ENCODE peak calls at places on chromosomes 16 and 17, in four cellular contexts. E is fibroblast of lung, S is A549, M is H9. G is an unnamed sample.

GRCh38 chr16:31179747-31180458 is at the start of gene FUS:
- DNase-seq in E (peak), M (peak), S (peak), G (peak)

GRCh38 chr17:61716225-61716829 is 125.3 kb upstream of the NACA2 start:
- DNase-seq in S (no peak), M (no peak), E (no peak), G (no peak)

GRCh38 chr16:25051446-25052160 is 36.4 kb upstream of the ARHGAP17 start:
- DNase-seq in E (peak), M (no peak), S (no peak), G (peak)

GRCh38 chr17:69339937-69340336 is 13.0 kb upstream of the ABCA5 start:
- DNase-seq in S (no peak), E (peak), M (no peak), G (no peak)

GRCh38 chr16:84953051-84953746 is 58.1 kb downstream of the ZDHHC7 start:
- DNase-seq in M (no peak), E (no peak), S (no peak), G (peak)

GRCh38 chr16:30963925-30964511 is 6.5 kb downstream of the SETD1A start:
- DNase-seq in M (no peak), S (no peak), E (no peak), G (no peak)

GRCh38 chr16:51175081-51175480 is 24.0 kb upstream of the SALL1 start:
- DNase-seq in S (no peak), E (no peak), M (no peak), G (no peak)

GRCh38 chr16:75580-76501 is 2.2 kb upstream of the MPG start:
- DNase-seq in M (peak), E (peak), S (no peak), G (peak)

GRCh38 chr17:34667656-34668055 is 88.3 kb downstream of the TMEM132E start:
- DNase-seq in M (no peak), S (no peak), E (no peak), G (no peak)

GRCh38 chr16:53780051-53780450 is 76.1 kb downstream of the FTO start:
- DNase-seq in E (no peak), M (no peak), S (no peak), G (no peak)

GRCh38 chr17:36778458-36778857 is 158.8 kb upstream of the LHX1 start:
- DNase-seq in E (no peak), M (no peak), S (no peak), G (no peak)

GRCh38 chr16:17590711-17591654 is 120.2 kb upstream of the XYLT1 start:
- DNase-seq in E (no peak), S (no peak), M (no peak), G (no peak)

GRCh38 chr16:89005201-89006035 is 28.4 kb upstream of the CBFA2T3 start:
- DNase-seq in E (no peak), S (no peak), M (no peak), G (no peak)

GRCh38 chr16:48596326-48596725 is 13.7 kb downstream of the N4BP1 start:
- DNase-seq in E (no peak), S (no peak), M (no peak), G (no peak)

GRCh38 chr16:83732536-83732935 is 75.2 kb upstream of the HSBP1 start:
- DNase-seq in S (no peak), E (no peak), M (no peak), G (no peak)

GRCh38 chr17:21823130-21823529 is 130.8 kb downstream of the KCNJ18 start:
- DNase-seq in E (no peak), M (no peak), S (no peak), G (no peak)

GRCh38 chr16:15782573-15783365 is 74.1 kb downstream of the MYH11 start:
- DNase-seq in M (peak), S (no peak), E (no peak), G (no peak)

GRCh38 chr17:3479988-3480387 is 4.2 kb downstream of the ASPA start:
- DNase-seq in M (no peak), E (no peak), S (no peak), G (no peak)

GRCh38 chr17:28900986-28901726 is 1.7 kb downstream of the DHRS13 start:
- DNase-seq in E (no peak), S (no peak), M (peak), G (no peak)

GRCh38 chr17:28902819-28903545 is at the start of gene DHRS13:
- DNase-seq in S (peak), E (peak), M (peak), G (peak)

GRCh38 chr17:28904800-28905199 is 1.9 kb upstream of the DHRS13 start:
- DNase-seq in E (no peak), M (no peak), S (no peak), G (no peak)

GRCh38 chr17:28899212-28899815 is 1.8 kb upstream of the FLOT2 start:
- DNase-seq in M (no peak), E (no peak), S (no peak), G (no peak)

GRCh38 chr17:28901866-28902818 is 737 bp downstream of the DHRS13 start:
- DNase-seq in M (no peak), E (peak), S (peak), G (no peak)
- H3K4me2 ChIP-seq in M (peak), E (peak), S (peak), G (peak)

GRCh38 chr16:55041540-55042234 is 111.0 kb downstream of the IRX5 start:
- DNase-seq in E (no peak), S (no peak), M (no peak), G (no peak)
- TF ChIP-seq CTCF in E (no peak), S (no peak), M (no peak), G (no peak)

GRCh38 chr17:27544350-27545131 is 86.4 kb upstream of the LGALS9 start:
- DNase-seq in M (no peak), E (peak), S (no peak), G (no peak)
- H3K4me2 ChIP-seq in M (no peak), E (no peak), S (peak), G (no peak)

GRCh38 chr17:40909755-40910154 is 24.7 kb upstream of the KRT20 start:
- DNase-seq in M (no peak), S (no peak), E (peak), G (no peak)
- TF ChIP-seq CTCF in M (no peak), S (no peak), E (no peak), G (no peak)

GRCh38 chr17:78738698-78739097 is 43.4 kb downstream of the CYTH1 start:
- DNase-seq in S (no peak), M (no peak), E (no peak), G (no peak)
- H3K4me2 ChIP-seq in S (no peak), M (no peak), E (no peak), G (no peak)

GRCh38 chr16:56512025-56512424 is 7.8 kb downstream of the BBS2 start:
- DNase-seq in M (no peak), E (no peak), S (no peak), G (no peak)

GRCh38 chr16:56515665-56516064 is 4.2 kb downstream of the BBS2 start:
- DNase-seq in E (no peak), M (no peak), S (no peak), G (no peak)

GRCh38 chr16:56517206-56517605 is 2.6 kb downstream of the BBS2 start:
- DNase-seq in S (no peak), E (no peak), M (no peak), G (no peak)

GRCh38 chr16:56514845-56515244 is 5.0 kb downstream of the BBS2 start:
- DNase-seq in E (no peak), S (no peak), M (no peak), G (no peak)

DNA sequence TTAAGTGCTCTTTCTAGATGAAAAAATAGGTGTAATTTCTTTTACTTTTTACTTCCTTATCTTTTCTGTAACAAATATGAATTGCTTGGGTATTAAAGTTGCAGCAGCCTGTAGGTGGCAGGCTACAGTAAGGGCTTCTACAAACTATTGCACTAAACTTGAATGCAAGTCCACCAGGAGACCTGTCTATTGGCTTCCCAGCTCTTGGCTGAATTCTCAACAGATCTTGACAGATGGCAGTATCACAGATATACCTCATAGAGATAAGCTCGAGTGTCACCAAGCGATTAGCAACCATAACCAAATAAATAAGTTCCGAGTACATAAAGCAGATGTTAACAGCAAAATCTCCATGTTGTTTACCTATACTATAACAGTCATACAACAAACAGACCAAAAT is 5.9 kb downstream of the BBS2 start:
- DNase-seq in E (peak), S (peak), M (peak), G (peak)
- TF ChIP-seq CTCF in E (peak), S (peak), M (peak), G (peak)